ENCODE peak calls at places on chromosomes 1 and 21, in four cellular contexts. One of them, this sample, is unnamed.

GRCh38 chr21:41552254-41552653 is 44.3 kb upstream of the TMPRSS2 start:
- DNase-seq in caudate nucleus: no peak
- DNase-seq in AML-193: no peak
- DNase-seq in GM04504: no peak
- DNase-seq in this sample: no peak

GRCh38 chr21:31509108-31510017 is 150.1 kb upstream of the SOD1 start:
- DNase-seq in caudate nucleus: peak
- DNase-seq in AML-193: no peak
- DNase-seq in GM04504: no peak
- DNase-seq in this sample: no peak

GRCh38 chr1:201537467-201537866 is 1.5 kb upstream of the NAV1 start:
- DNase-seq in caudate nucleus: no peak
- DNase-seq in AML-193: no peak
- DNase-seq in GM04504: no peak
- DNase-seq in this sample: no peak

GRCh38 chr1:29448456-29449317 is 212.4 kb downstream of the PTPRU start:
- DNase-seq in caudate nucleus: no peak
- DNase-seq in AML-193: no peak
- DNase-seq in GM04504: no peak
- DNase-seq in this sample: no peak

GRCh38 chr1:202656057-202656456 is 54.2 kb downstream of the SYT2 start:
- DNase-seq in caudate nucleus: no peak
- DNase-seq in AML-193: no peak
- DNase-seq in GM04504: no peak
- DNase-seq in this sample: no peak

GRCh38 chr1:12276225-12276624 is 46.4 kb downstream of the VPS13D start:
- DNase-seq in caudate nucleus: no peak
- DNase-seq in AML-193: no peak
- DNase-seq in GM04504: no peak
- DNase-seq in this sample: no peak

GRCh38 chr1:181021811-181022434 is 747 bp downstream of the STX6 start:
- DNase-seq in caudate nucleus: peak
- DNase-seq in AML-193: peak
- DNase-seq in GM04504: no peak
- DNase-seq in this sample: no peak

GRCh38 chr1:90851711-90852050 is 134.6 kb upstream of the BARHL2 start:
- DNase-seq in caudate nucleus: no peak
- DNase-seq in AML-193: no peak
- DNase-seq in GM04504: no peak
- DNase-seq in this sample: no peak

GRCh38 chr21:45570826-45571601 is 28.8 kb upstream of the SLC19A1 start:
- DNase-seq in caudate nucleus: no peak
- DNase-seq in AML-193: no peak
- DNase-seq in GM04504: peak
- DNase-seq in this sample: no peak

GRCh38 chr1:172429324-172430127 is 9.0 kb downstream of the C1orf105 start:
- DNase-seq in caudate nucleus: no peak
- DNase-seq in AML-193: peak
- DNase-seq in GM04504: peak
- DNase-seq in this sample: peak

GRCh38 chr1:36539526-36539925 is 56.8 kb upstream of the CSF3R start:
- DNase-seq in caudate nucleus: no peak
- DNase-seq in AML-193: no peak
- DNase-seq in GM04504: no peak
- DNase-seq in this sample: no peak

GRCh38 chr1:2316451-2316940 is 74.9 kb downstream of the MORN1 start:
- DNase-seq in caudate nucleus: no peak
- DNase-seq in AML-193: no peak
- DNase-seq in GM04504: no peak
- DNase-seq in this sample: no peak

GRCh38 chr1:110494036-110494435 is 24.9 kb downstream of the KCNA10 start:
- DNase-seq in caudate nucleus: no peak
- DNase-seq in AML-193: no peak
- DNase-seq in GM04504: no peak
- DNase-seq in this sample: no peak

GRCh38 chr1:86548863-86549262 is 2.0 kb downstream of the CLCA4 start:
- DNase-seq in caudate nucleus: no peak
- DNase-seq in AML-193: no peak
- DNase-seq in GM04504: no peak
- DNase-seq in this sample: no peak

GRCh38 chr21:36945496-36946138 is 20.9 kb downstream of the HLCS start:
- DNase-seq in caudate nucleus: no peak
- DNase-seq in AML-193: no peak
- DNase-seq in GM04504: no peak
- DNase-seq in this sample: no peak

GRCh38 chr1:24119859-24120756 is 8.2 kb upstream of the MYOM3 start:
- DNase-seq in caudate nucleus: no peak
- DNase-seq in AML-193: no peak
- DNase-seq in GM04504: no peak
- DNase-seq in this sample: no peak

GRCh38 chr1:209400351-209401220 is 182.9 kb upstream of the CAMK1G start:
- DNase-seq in caudate nucleus: no peak
- DNase-seq in AML-193: no peak
- DNase-seq in GM04504: no peak
- DNase-seq in this sample: no peak

GRCh38 chr1:27726173-27726793 is 522 bp downstream of the FAM76A start:
- DNase-seq in caudate nucleus: peak
- DNase-seq in AML-193: peak
- DNase-seq in GM04504: no peak
- DNase-seq in this sample: no peak

GRCh38 chr1:84665703-84666317 is 24.5 kb downstream of the SSX2IP start:
- DNase-seq in caudate nucleus: no peak
- DNase-seq in AML-193: no peak
- DNase-seq in GM04504: no peak
- DNase-seq in this sample: no peak

GRCh38 chr1:173505401-173505800 is 28.3 kb downstream of the PRDX6 start:
- DNase-seq in caudate nucleus: no peak
- DNase-seq in AML-193: no peak
- DNase-seq in GM04504: no peak
- DNase-seq in this sample: no peak

GRCh38 chr21:18155508-18156193 is 89.0 kb upstream of the CHODL start:
- DNase-seq in caudate nucleus: no peak
- DNase-seq in AML-193: no peak
- DNase-seq in GM04504: no peak
- DNase-seq in this sample: no peak

GRCh38 chr21:27515676-27516075 is 548.8 kb upstream of the ADAMTS5 start:
- DNase-seq in caudate nucleus: no peak
- DNase-seq in AML-193: no peak
- DNase-seq in GM04504: no peak
- DNase-seq in this sample: no peak

GRCh38 chr1:22709227-22709626 is 1.4 kb upstream of the EPHB2 start:
- DNase-seq in caudate nucleus: no peak
- DNase-seq in AML-193: no peak
- DNase-seq in GM04504: no peak
- DNase-seq in this sample: no peak

GRCh38 chr21:28431527-28432200 is 561.0 kb downstream of the LTN1 start:
- DNase-seq in caudate nucleus: no peak
- DNase-seq in AML-193: no peak
- DNase-seq in GM04504: no peak
- DNase-seq in this sample: no peak

GRCh38 chr1:25728301-25728935 is 71.6 kb upstream of the SELENON start:
- DNase-seq in caudate nucleus: no peak
- DNase-seq in AML-193: no peak
- DNase-seq in GM04504: no peak
- DNase-seq in this sample: no peak

GRCh38 chr1:242585616-242586354 is 61.3 kb upstream of the PLD5 start:
- DNase-seq in caudate nucleus: no peak
- DNase-seq in AML-193: no peak
- DNase-seq in GM04504: no peak
- DNase-seq in this sample: no peak

GRCh38 chr21:43733529-43734071 is 14.7 kb downstream of the PDXK start:
- DNase-seq in caudate nucleus: no peak
- DNase-seq in AML-193: no peak
- DNase-seq in GM04504: no peak
- DNase-seq in this sample: no peak

GRCh38 chr1:23524716-23525401 is 6.2 kb downstream of the E2F2 start:
- DNase-seq in caudate nucleus: no peak
- DNase-seq in AML-193: no peak
- DNase-seq in GM04504: no peak
- DNase-seq in this sample: peak

GRCh38 chr1:13620825-13621224 is 37.2 kb downstream of the PDPN start:
- DNase-seq in caudate nucleus: no peak
- DNase-seq in AML-193: no peak
- DNase-seq in GM04504: no peak
- DNase-seq in this sample: no peak

GRCh38 chr1:111110197-111110899 is 29.5 kb downstream of the DRAM2 start:
- DNase-seq in caudate nucleus: no peak
- DNase-seq in AML-193: no peak
- DNase-seq in GM04504: no peak
- DNase-seq in this sample: no peak

GRCh38 chr1:235632538-235633219 is 16.9 kb downstream of the GNG4 start:
- DNase-seq in caudate nucleus: no peak
- DNase-seq in AML-193: peak
- DNase-seq in GM04504: peak
- DNase-seq in this sample: no peak

GRCh38 chr1:47424336-47424982 is 8.4 kb downstream of the FOXE3 start:
- DNase-seq in caudate nucleus: no peak
- DNase-seq in AML-193: no peak
- DNase-seq in GM04504: no peak
- DNase-seq in this sample: no peak

GRCh38 chr1:224544276-224544675 is 71.8 kb upstream of the CNIH3 start:
- DNase-seq in caudate nucleus: no peak
- DNase-seq in AML-193: no peak
- DNase-seq in GM04504: no peak
- DNase-seq in this sample: no peak

GRCh38 chr21:17612023-17612564 is 607 bp downstream of the BTG3 start:
- DNase-seq in caudate nucleus: no peak
- DNase-seq in AML-193: no peak
- DNase-seq in GM04504: no peak
- DNase-seq in this sample: no peak

GRCh38 chr1:89673251-89673650 is 40.3 kb downstream of the LRRC8C start:
- DNase-seq in caudate nucleus: no peak
- DNase-seq in AML-193: peak
- DNase-seq in GM04504: no peak
- DNase-seq in this sample: no peak

GRCh38 chr1:172400073-172400737 is 20.3 kb upstream of the C1orf105 start:
- DNase-seq in caudate nucleus: no peak
- DNase-seq in AML-193: no peak
- DNase-seq in GM04504: no peak
- DNase-seq in this sample: no peak

GRCh38 chr1:24281591-24281990 is 37.6 kb upstream of the GRHL3 start:
- DNase-seq in caudate nucleus: no peak
- DNase-seq in AML-193: no peak
- DNase-seq in GM04504: no peak
- DNase-seq in this sample: no peak

GRCh38 chr1:155529929-155530328 is 32.7 kb downstream of the ASH1L start:
- DNase-seq in caudate nucleus: no peak
- DNase-seq in AML-193: no peak
- DNase-seq in GM04504: no peak
- DNase-seq in this sample: no peak

GRCh38 chr1:235417101-235417697 is 50.0 kb downstream of the TBCE start:
- DNase-seq in caudate nucleus: peak
- DNase-seq in AML-193: peak
- DNase-seq in GM04504: peak
- DNase-seq in this sample: no peak